ENCODE peak calls at places on chromosome 18, in ten cellular contexts. L is transverse colon, P is AG04450, Z is nephron progenitor cell, G is adrenal gland, R is B cell, Q is IMR-90, E is stomach, B is astrocyte, U is AG10803. F is an unnamed sample.

GRCh38 chr18:52312321-52312720 is 27.7 kb upstream of the DCC start:
- DNase-seq in L (no peak), P (no peak), Z (no peak), G (no peak), R (no peak), Q (no peak), E (no peak), B (peak), U (no peak), F (no peak)

GRCh38 chr18:44552706-44553105 is 128.0 kb upstream of the SETBP1 start:
- DNase-seq in L (no peak), P (no peak), Z (no peak), G (no peak), R (no peak), Q (no peak), E (no peak), B (no peak), U (no peak), F (no peak)

GRCh38 chr18:6920099-6920955 is 190.8 kb downstream of the ARHGAP28 start:
- DNase-seq in L (peak), P (peak), Z (peak), G (peak), R (no peak), Q (peak), E (peak), B (peak), U (peak), F (peak)

GRCh38 chr18:48841381-48842258 is 109.1 kb downstream of the SMAD7 start:
- DNase-seq in L (no peak), P (no peak), Z (no peak), G (no peak), R (no peak), Q (peak), E (no peak), B (no peak), U (peak), F (no peak)

GRCh38 chr18:56891116-56891515 is 240.0 kb downstream of the WDR7 start:
- DNase-seq in L (no peak), P (no peak), Z (no peak), G (no peak), R (no peak), Q (no peak), E (no peak), B (no peak), U (no peak), F (no peak)

GRCh38 chr18:7459851-7460774 is 107.0 kb upstream of the PTPRM start:
- DNase-seq in L (no peak), P (no peak), Z (peak), G (no peak), R (no peak), Q (no peak), E (no peak), B (no peak), U (peak), F (no peak)

GRCh38 chr18:31648966-31649429 is 35.4 kb downstream of the B4GALT6 start:
- DNase-seq in L (no peak), P (no peak), Z (no peak), G (peak), R (no peak), Q (peak), E (no peak), B (peak), U (peak), F (peak)

GRCh38 chr18:68456985-68457384 is 257.9 kb downstream of the TMX3 start:
- DNase-seq in L (no peak), P (no peak), Z (no peak), G (no peak), R (no peak), Q (peak), E (no peak), B (peak), U (no peak), F (no peak)

GRCh38 chr18:944440-944839 is 39.8 kb downstream of the ADCYAP1 start:
- DNase-seq in L (no peak), P (no peak), Z (no peak), G (no peak), R (no peak), Q (peak), E (no peak), B (peak), U (peak), F (peak)

GRCh38 chr18:54957987-54958386 is 1.3 kb downstream of the CCDC68 start:
- DNase-seq in L (peak), P (no peak), Z (no peak), G (no peak), R (no peak), Q (peak), E (no peak), B (no peak), U (peak), F (no peak)

GRCh38 chr18:26574958-26575864 is 26.9 kb upstream of the KCTD1 start:
- DNase-seq in L (peak), P (no peak), Z (peak), G (peak), R (no peak), Q (peak), E (peak), B (peak), U (peak), F (peak)

DNA sequence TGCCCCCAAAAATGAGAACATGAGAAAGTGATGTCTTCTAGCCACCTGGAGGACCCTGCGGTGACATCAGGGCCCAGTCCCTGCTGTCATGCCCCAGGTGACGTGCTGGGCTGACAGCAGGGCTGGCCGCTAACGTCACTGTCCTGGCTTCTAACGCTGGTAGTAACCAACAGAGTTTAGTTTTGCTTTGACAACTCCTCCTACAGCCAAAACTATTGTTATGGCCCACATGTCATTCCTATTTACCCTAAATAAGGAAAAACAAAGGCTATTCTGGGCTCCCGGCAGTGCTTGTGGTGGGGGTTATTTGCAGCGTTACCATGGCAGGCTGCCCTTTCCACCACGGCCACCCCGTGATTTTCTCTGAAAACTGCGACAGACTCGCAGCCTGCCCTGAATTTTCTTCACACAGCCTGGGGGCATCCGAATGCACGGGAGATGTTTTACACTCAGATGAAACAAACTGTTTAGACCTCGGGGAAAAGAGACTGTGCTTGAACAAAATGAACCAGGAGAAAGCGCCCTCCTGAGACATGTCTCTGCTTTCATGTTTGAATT is 115.2 kb downstream of the FAM210A start:
- DNase-seq in L (peak), P (no peak), Z (no peak), G (no peak), R (peak), Q (peak), E (no peak), B (peak), U (peak), F (peak)
- TF ChIP-seq CTCF in L (no peak), P (no peak), Z (no peak), G (no peak), R (no peak), Q (no peak), E (no peak), B (no peak), U (no peak), F (no peak)

GRCh38 chr18:21823848-21824247 is 83.3 kb downstream of the MIB1 start:
- DNase-seq in L (no peak), P (no peak), Z (no peak), G (no peak), R (no peak), Q (no peak), E (no peak), B (no peak), U (no peak), F (no peak)
- TF ChIP-seq CTCF in L (no peak), P (no peak), Z (no peak), G (no peak), R (no peak), Q (no peak), E (no peak), B (no peak), U (no peak), F (no peak)

GRCh38 chr18:63951302-63951705 is 2.2 kb downstream of the HMSD start:
- DNase-seq in L (no peak), P (no peak), Z (no peak), G (no peak), R (no peak), Q (peak), E (no peak), B (peak), U (peak), F (peak)
- TF ChIP-seq CTCF in L (no peak), P (peak), Z (no peak), G (no peak), R (peak), Q (peak), E (no peak), B (peak), U (peak), F (peak)

DNA sequence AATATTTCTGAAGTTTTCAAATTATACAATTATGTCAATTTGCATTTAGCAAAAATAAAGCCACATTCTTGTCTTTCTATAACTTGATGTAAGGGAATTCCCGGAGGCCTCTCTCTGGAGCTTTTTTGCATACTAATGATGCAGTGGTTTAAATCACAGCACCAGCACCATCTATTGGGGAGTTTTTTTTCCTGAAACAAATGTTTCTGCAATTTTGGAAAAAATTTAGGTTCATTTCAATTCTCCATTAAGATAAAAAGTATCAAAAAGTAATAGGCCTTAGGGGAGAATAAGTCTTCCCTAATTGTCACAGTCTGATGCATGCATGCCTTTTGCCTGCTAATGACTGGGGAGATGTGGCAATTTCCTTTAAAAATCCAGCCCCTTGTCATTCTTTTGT is 13.5 kb downstream of the CBLN2 start:
- DNase-seq in L (no peak), P (no peak), Z (no peak), G (no peak), R (no peak), Q (no peak), E (no peak), B (no peak), U (no peak), F (no peak)
- TF ChIP-seq CTCF in L (no peak), P (peak), Z (no peak), G (no peak), R (no peak), Q (peak), E (no peak), B (peak), U (no peak), F (no peak)

GRCh38 chr18:58671122-58671940 is at the start of gene MALT1:
- DNase-seq in L (peak), P (peak), Z (peak), G (peak), R (peak), Q (peak), E (peak), B (peak), U (peak), F (peak)
- TF ChIP-seq CTCF in L (no peak), P (no peak), Z (no peak), G (no peak), R (no peak), Q (peak), E (no peak), B (no peak), U (no peak), F (peak)

GRCh38 chr18:14942275-14942674 is 194.3 kb downstream of the ANKRD30B start:
- DNase-seq in L (no peak), P (no peak), Z (no peak), G (no peak), R (no peak), Q (no peak), E (no peak), B (no peak), U (no peak), F (no peak)

GRCh38 chr18:14940738-14941137 is 192.8 kb downstream of the ANKRD30B start:
- DNase-seq in L (no peak), P (no peak), Z (no peak), G (no peak), R (no peak), Q (no peak), E (no peak), B (no peak), U (no peak), F (no peak)

GRCh38 chr18:14939141-14939540 is 191.2 kb downstream of the ANKRD30B start:
- DNase-seq in L (no peak), P (no peak), Z (no peak), G (no peak), R (no peak), Q (no peak), E (no peak), B (no peak), U (no peak), F (no peak)

GRCh38 chr18:14941792-14942191 is 193.8 kb downstream of the ANKRD30B start:
- DNase-seq in L (no peak), P (no peak), Z (no peak), G (no peak), R (no peak), Q (no peak), E (no peak), B (no peak), U (no peak), F (no peak)

GRCh38 chr18:14941256-14941655 is 193.3 kb downstream of the ANKRD30B start:
- DNase-seq in L (peak), P (no peak), Z (no peak), G (no peak), R (no peak), Q (no peak), E (no peak), B (no peak), U (no peak), F (no peak)
- TF ChIP-seq CTCF in L (no peak), P (no peak), Z (no peak), G (no peak), R (no peak), Q (no peak), E (no peak), B (no peak), U (no peak), F (no peak)